ENCODE peak calls at places on chromosomes 16 and 17, in five cellular contexts. V is fibroblast of villous mesenchyme, Q is GM23248, Z is A549, J is AG04449. L is an unnamed sample.

GRCh38 chr17:81040791-81041337 is 5.9 kb downstream of the BAIAP2 start:
- DNase-seq in V (no peak), Q (peak), Z (peak), J (no peak), L (no peak)

GRCh38 chr16:1812732-1813163 is 13.9 kb downstream of the HAGH start:
- DNase-seq in V (peak), Q (peak), Z (peak), J (no peak), L (peak)

GRCh38 chr16:4895366-4895765 is 41.6 kb downstream of the PPL start:
- DNase-seq in V (no peak), Q (no peak), Z (no peak), J (no peak), L (no peak)

GRCh38 chr16:87096746-87097145 is 220.4 kb downstream of the C16orf95 start:
- DNase-seq in V (no peak), Q (no peak), Z (no peak), J (no peak), L (no peak)

GRCh38 chr16:10668322-10669045 is 26.2 kb downstream of the TEKT5 start:
- DNase-seq in V (no peak), Q (peak), Z (peak), J (no peak), L (no peak)

GRCh38 chr16:86664518-86665318 is 86.4 kb downstream of the FOXL1 start:
- DNase-seq in V (peak), Q (peak), Z (peak), J (peak), L (peak)

GRCh38 chr17:19370493-19370960 is 7.8 kb upstream of the MAPK7 start:
- DNase-seq in V (peak), Q (no peak), Z (no peak), J (no peak), L (no peak)

GRCh38 chr17:72566671-72567484 is 446.1 kb downstream of the SOX9 start:
- DNase-seq in V (no peak), Q (no peak), Z (no peak), J (no peak), L (no peak)

GRCh38 chr17:69961488-69962145 is 113.4 kb upstream of the KCNJ16 start:
- DNase-seq in V (no peak), Q (no peak), Z (peak), J (no peak), L (no peak)

GRCh38 chr17:62565817-62566216 is 61.7 kb upstream of the MRC2 start:
- DNase-seq in V (peak), Q (peak), Z (peak), J (peak), L (peak)

GRCh38 chr16:10078541-10078949 is 103.7 kb downstream of the GRIN2A start:
- DNase-seq in V (no peak), Q (no peak), Z (no peak), J (no peak), L (no peak)

GRCh38 chr16:53588081-53588648 is 85.2 kb upstream of the AKTIP start:
- DNase-seq in V (no peak), Q (no peak), Z (no peak), J (no peak), L (no peak)

GRCh38 chr16:74995986-74996385 is 2.8 kb upstream of the ZNRF1 start:
- DNase-seq in V (no peak), Q (no peak), Z (no peak), J (no peak), L (no peak)

GRCh38 chr17:68820825-68821481 is 134.2 kb downstream of the ABCA8 start:
- DNase-seq in V (peak), Q (no peak), Z (no peak), J (no peak), L (peak)

GRCh38 chr16:71520550-71520949 is 5.7 kb upstream of the CHST4 start:
- DNase-seq in V (no peak), Q (no peak), Z (no peak), J (no peak), L (peak)

GRCh38 chr17:77948690-77949114 is 9.8 kb upstream of the TNRC6C start:
- DNase-seq in V (peak), Q (peak), Z (peak), J (no peak), L (peak)

GRCh38 chr17:565506-565905 is 149.1 kb downstream of the VPS53 start:
- DNase-seq in V (no peak), Q (peak), Z (no peak), J (no peak), L (no peak)

GRCh38 chr17:44754276-44754675 is 4.5 kb upstream of the ADAM11 start:
- DNase-seq in V (no peak), Q (no peak), Z (no peak), J (no peak), L (no peak)

GRCh38 chr17:75113798-75114551 is 4.2 kb downstream of the ARMC7 start:
- DNase-seq in V (peak), Q (peak), Z (peak), J (peak), L (peak)

GRCh38 chr17:46212634-46213435 is 19.6 kb upstream of the KANSL1 start:
- DNase-seq in V (peak), Q (peak), Z (peak), J (peak), L (peak)

GRCh38 chr17:50708050-50709000 is 611 bp upstream of the ANKRD40 start:
- DNase-seq in V (peak), Q (peak), Z (no peak), J (no peak), L (no peak)

GRCh38 chr16:81500833-81501521 is 56.4 kb downstream of the CMIP start:
- DNase-seq in V (peak), Q (no peak), Z (no peak), J (no peak), L (peak)

GRCh38 chr16:53542283-53542682 is 39.3 kb upstream of the AKTIP start:
- DNase-seq in V (no peak), Q (no peak), Z (no peak), J (no peak), L (no peak)

GRCh38 chr17:66915204-66915611 is 49.3 kb upstream of the CACNG4 start:
- DNase-seq in V (peak), Q (peak), Z (peak), J (no peak), L (peak)

GRCh38 chr16:48526058-48526957 is 83.7 kb downstream of the N4BP1 start:
- DNase-seq in V (no peak), Q (no peak), Z (peak), J (no peak), L (peak)

GRCh38 chr17:74164446-74165045 is 38.9 kb upstream of the RPL38 start:
- DNase-seq in V (no peak), Q (no peak), Z (no peak), J (no peak), L (no peak)

GRCh38 chr16:51939371-51940005 is 607.5 kb downstream of the TOX3 start:
- DNase-seq in V (no peak), Q (no peak), Z (no peak), J (no peak), L (no peak)

GRCh38 chr16:7324306-7324705 is 8.3 kb upstream of the RBFOX1 start:
- DNase-seq in V (no peak), Q (no peak), Z (no peak), J (no peak), L (no peak)

DNA sequence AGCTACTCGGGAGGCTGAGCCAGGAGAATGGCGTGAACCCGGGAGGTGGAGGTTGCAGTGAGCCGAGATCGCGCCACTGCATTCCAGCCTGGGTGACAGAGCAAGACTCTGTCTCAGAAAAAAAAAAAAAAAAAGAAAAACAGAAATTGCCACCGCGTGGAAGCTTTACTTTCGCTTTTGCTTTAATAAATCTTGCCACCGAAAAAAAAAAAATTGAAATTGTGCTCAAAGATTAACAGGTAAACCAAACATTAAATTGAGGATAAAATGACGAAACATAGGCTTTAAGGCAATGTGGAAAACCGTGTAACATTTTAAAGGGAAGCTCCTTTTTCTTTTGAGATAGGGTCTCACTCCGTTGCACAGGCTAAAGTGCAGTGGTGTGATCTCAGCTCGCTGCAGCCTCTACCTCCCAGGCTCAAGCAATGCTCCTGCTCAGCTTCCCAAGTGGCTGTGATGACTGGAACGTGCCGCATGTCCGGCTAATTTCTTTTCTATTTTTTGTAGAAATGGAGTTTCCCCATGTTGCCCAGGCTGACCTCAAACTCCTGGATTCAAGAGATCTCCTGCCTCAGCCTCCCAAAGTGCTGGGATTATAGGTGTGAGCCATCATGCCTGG is 40.1 kb downstream of the ZNF276 start:
- DNase-seq in V (no peak), Q (no peak), Z (no peak), J (no peak), L (no peak)
- H3K4me3 ChIP-seq in V (no peak), Q (no peak), Z (no peak), J (no peak), L (no peak)

GRCh38 chr17:30969989-30970680 is 704 bp upstream of the RNF135 start:
- DNase-seq in V (no peak), Q (peak), Z (peak), J (no peak), L (peak)

GRCh38 chr17:30961213-30962188 is 9.3 kb upstream of the RNF135 start:
- DNase-seq in V (peak), Q (peak), Z (no peak), J (no peak), L (peak)

GRCh38 chr17:30964878-30965277 is 6.0 kb upstream of the RNF135 start:
- DNase-seq in V (peak), Q (peak), Z (no peak), J (no peak), L (peak)
- H3K4me3 ChIP-seq in V (no peak), Q (no peak), Z (no peak), J (no peak), L (no peak)

GRCh38 chr16:50468749-50469078 is 79.5 kb upstream of the NKD1 start:
- DNase-seq in V (no peak), Q (no peak), Z (no peak), J (no peak), L (no peak)

GRCh38 chr16:50469121-50469743 is 79.0 kb upstream of the NKD1 start:
- DNase-seq in V (no peak), Q (no peak), Z (no peak), J (no peak), L (no peak)

GRCh38 chr16:50467559-50467942 is 80.6 kb upstream of the NKD1 start:
- DNase-seq in V (no peak), Q (no peak), Z (no peak), J (no peak), L (no peak)

GRCh38 chr16:50469744-50470301 is 78.4 kb upstream of the NKD1 start:
- DNase-seq in V (no peak), Q (no peak), Z (no peak), J (no peak), L (no peak)

DNA sequence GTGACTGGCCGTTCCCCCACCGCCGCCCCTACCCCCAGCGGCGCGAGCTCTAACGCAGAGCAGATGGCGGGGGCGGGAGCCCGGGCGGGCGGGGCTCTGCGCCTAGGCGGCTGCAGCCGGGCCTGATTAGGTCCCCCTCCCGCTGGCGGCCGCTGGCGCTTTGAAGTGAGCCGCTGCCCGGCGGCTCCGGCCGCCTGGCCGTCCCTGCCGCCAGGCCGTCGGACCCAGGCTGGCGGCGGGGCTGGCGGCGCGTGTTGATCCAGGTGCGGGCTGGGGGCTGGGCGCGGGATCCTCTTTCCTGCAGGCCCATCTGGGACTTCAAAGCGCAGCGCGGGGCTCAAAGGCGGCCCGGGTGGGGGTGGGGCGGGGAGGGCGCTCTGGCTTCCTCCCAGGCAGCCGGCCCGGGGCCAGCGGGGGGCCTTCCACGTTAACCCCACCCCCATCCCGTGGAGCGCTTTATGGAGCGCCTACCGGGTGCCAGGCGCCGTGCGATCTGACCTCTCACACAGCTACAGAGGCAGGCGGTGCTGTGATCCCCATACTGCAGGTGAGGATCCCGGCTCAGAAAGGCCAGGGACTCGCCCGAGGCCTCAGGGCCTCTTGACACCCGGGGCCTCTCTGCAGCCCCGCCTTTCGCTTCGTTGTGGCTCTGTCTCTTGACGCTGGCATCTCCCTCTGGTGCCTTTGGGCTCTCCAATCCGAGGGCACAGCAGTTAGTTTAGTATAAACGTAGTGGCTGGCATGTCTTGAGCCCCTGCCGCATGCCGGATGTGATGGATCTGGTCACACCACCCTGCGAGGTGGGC is 80.0 kb upstream of the NKD1 start:
- DNase-seq in V (no peak), Q (peak), Z (no peak), J (no peak), L (no peak)
- H3K4me3 ChIP-seq in V (no peak), Q (peak), Z (peak), J (no peak), L (no peak)

GRCh38 chr16:21157632-21158031 is 842 bp upstream of the LDAF1 start:
- DNase-seq in V (no peak), Q (no peak), Z (no peak), J (no peak), L (no peak)
- H3K4me3 ChIP-seq in V (no peak), Q (peak), Z (no peak), J (no peak), L (no peak)

GRCh38 chr16:56629531-56629930 is 2.9 kb upstream of the MT1M start:
- DNase-seq in V (peak), Q (no peak), Z (no peak), J (no peak), L (no peak)

GRCh38 chr16:56625140-56625942 is at the start of gene MT1E:
- DNase-seq in V (peak), Q (peak), Z (no peak), J (no peak), L (peak)

GRCh38 chr16:56625943-56626654 is 518 bp downstream of the MT1E start:
- DNase-seq in V (peak), Q (peak), Z (no peak), J (no peak), L (no peak)

GRCh38 chr16:56628486-56629035 is 3.0 kb downstream of the MT1E start:
- DNase-seq in V (no peak), Q (peak), Z (no peak), J (no peak), L (no peak)

GRCh38 chr16:56626685-56627084 is 1.1 kb downstream of the MT1E start:
- DNase-seq in V (no peak), Q (peak), Z (no peak), J (no peak), L (no peak)
- H3K4me3 ChIP-seq in V (peak), Q (peak), Z (no peak), J (peak), L (peak)

DNA sequence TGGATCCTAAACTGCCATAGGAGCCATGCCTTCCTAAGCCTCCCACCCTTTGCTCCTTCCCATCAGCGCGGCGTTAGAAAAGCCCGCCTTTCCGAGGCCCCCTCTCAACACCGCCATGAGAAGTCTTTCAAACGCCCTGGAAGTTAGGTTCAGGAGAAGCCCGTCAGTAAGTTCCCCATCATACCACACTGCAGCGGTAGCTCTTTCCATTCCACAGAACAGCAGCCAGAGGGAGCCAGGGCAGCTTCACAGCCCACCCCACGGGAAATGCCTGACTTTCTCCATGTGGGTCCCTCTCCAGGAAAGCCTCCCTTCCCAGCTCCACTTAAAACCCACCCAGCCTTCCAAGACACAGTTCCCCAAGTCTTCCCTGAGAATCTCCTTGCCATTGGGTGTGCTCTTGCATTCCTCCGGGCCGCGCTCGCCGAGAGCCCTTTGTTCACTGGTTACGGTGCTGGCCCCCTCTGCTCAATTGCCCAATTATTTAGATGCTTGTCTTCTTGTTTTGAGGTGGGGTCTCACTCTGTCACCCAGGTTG is 28.7 kb downstream of the KIAA0513 start:
- DNase-seq in V (peak), Q (peak), Z (no peak), J (no peak), L (no peak)
- H3K4me3 ChIP-seq in V (no peak), Q (no peak), Z (no peak), J (no peak), L (no peak)

GRCh38 chr17:21463779-21464407 is 87.7 kb downstream of the KCNJ12 start:
- DNase-seq in V (peak), Q (no peak), Z (no peak), J (no peak), L (no peak)
- H3K4me3 ChIP-seq in V (no peak), Q (no peak), Z (no peak), J (no peak), L (no peak)

L was measured in bronchial epithelial cell.